ENCODE peak calls at places on chromosomes 13 and 19, in eight cellular contexts. S is uterus, V is glutamatergic neuron, I is cardiac muscle cell, H is cardiac fibroblast, U is AG04450, T is stomach, O is heart left ventricle. L is an unnamed sample.

GRCh38 chr19:35768082-35768421 is 7.3 kb upstream of the ARHGAP33 start:
- DNase-seq in S (no peak), V (no peak), I (no peak), H (no peak), U (no peak), T (no peak), O (no peak), L (no peak)

GRCh38 chr19:38006361-38007045 is 99.5 kb downstream of the SIPA1L3 start:
- DNase-seq in S (no peak), V (no peak), I (no peak), H (no peak), U (no peak), T (no peak), O (no peak), L (no peak)

GRCh38 chr19:4474504-4475136 is 2.5 kb downstream of the HDGFL2 start:
- DNase-seq in S (no peak), V (peak), I (peak), H (peak), U (no peak), T (no peak), O (no peak), L (peak)

GRCh38 chr19:33825556-33825955 is 28.9 kb downstream of the KCTD15 start:
- DNase-seq in S (no peak), V (no peak), I (no peak), H (no peak), U (no peak), T (no peak), O (no peak), L (no peak)

GRCh38 chr13:93037780-93038179 is 188.8 kb upstream of the GPC6 start:
- DNase-seq in S (no peak), V (no peak), I (no peak), H (no peak), U (no peak), T (no peak), O (no peak), L (no peak)

GRCh38 chr13:43021926-43022670 is 1.3 kb upstream of the DNAJC15 start:
- DNase-seq in S (peak), V (no peak), I (no peak), H (peak), U (no peak), T (no peak), O (no peak), L (no peak)

GRCh38 chr13:67023088-67023893 is 206.8 kb downstream of the PCDH9 start:
- DNase-seq in S (no peak), V (no peak), I (no peak), H (peak), U (peak), T (no peak), O (no peak), L (no peak)

GRCh38 chr13:109655611-109656010 is 130.8 kb downstream of the IRS2 start:
- DNase-seq in S (no peak), V (no peak), I (no peak), H (no peak), U (no peak), T (no peak), O (no peak), L (peak)

GRCh38 chr19:34838248-34838647 is 65.2 kb upstream of the ZNF599 start:
- DNase-seq in S (no peak), V (no peak), I (peak), H (peak), U (no peak), T (peak), O (no peak), L (no peak)

GRCh38 chr13:94674609-94675348 is 37.6 kb downstream of the SOX21 start:
- DNase-seq in S (no peak), V (peak), I (peak), H (peak), U (no peak), T (peak), O (no peak), L (peak)

GRCh38 chr19:3765121-3765520 is 2.6 kb downstream of the MRPL54 start:
- DNase-seq in S (no peak), V (no peak), I (no peak), H (no peak), U (no peak), T (no peak), O (no peak), L (no peak)

GRCh38 chr13:93227280-93227905 is 786 bp downstream of the GPC6 start:
- DNase-seq in S (no peak), V (peak), I (peak), H (peak), U (no peak), T (no peak), O (no peak), L (peak)

GRCh38 chr19:50933640-50934039 is 19.2 kb downstream of the KLK5 start:
- DNase-seq in S (no peak), V (no peak), I (no peak), H (peak), U (no peak), T (no peak), O (no peak), L (no peak)

GRCh38 chr19:31279436-31279765 is 69.8 kb downstream of the TSHZ3 start:
- DNase-seq in S (no peak), V (no peak), I (no peak), H (no peak), U (no peak), T (no peak), O (no peak), L (no peak)

GRCh38 chr13:71621152-71622124 is 245.6 kb downstream of the DACH1 start:
- DNase-seq in S (no peak), V (no peak), I (peak), H (no peak), U (no peak), T (no peak), O (no peak), L (peak)

GRCh38 chr19:46386151-46386550 is 27.2 kb downstream of the CCDC8 start:
- DNase-seq in S (no peak), V (no peak), I (no peak), H (no peak), U (no peak), T (no peak), O (no peak), L (no peak)

GRCh38 chr19:4516199-4516938 is 1.9 kb downstream of the PLIN4 start:
- DNase-seq in S (no peak), V (no peak), I (no peak), H (no peak), U (no peak), T (no peak), O (no peak), L (no peak)

GRCh38 chr13:24502567-24503375 is 9.8 kb downstream of the PARP4 start:
- DNase-seq in S (no peak), V (peak), I (no peak), H (peak), U (no peak), T (peak), O (peak), L (no peak)

GRCh38 chr13:21322304-21322965 is 136.7 kb downstream of the ZDHHC20 start:
- DNase-seq in S (no peak), V (peak), I (no peak), H (no peak), U (no peak), T (no peak), O (no peak), L (no peak)

GRCh38 chr13:52463526-52463925 is 8.2 kb downstream of the CKAP2 start:
- DNase-seq in S (no peak), V (no peak), I (no peak), H (no peak), U (no peak), T (no peak), O (no peak), L (no peak)

GRCh38 chr13:51453308-51453958 is 597 bp upstream of the INTS6 start:
- DNase-seq in S (peak), V (peak), I (no peak), H (no peak), U (no peak), T (no peak), O (peak), L (peak)

GRCh38 chr19:7792286-7792685 is 29.2 kb downstream of the CLEC4M start:
- DNase-seq in S (no peak), V (no peak), I (peak), H (peak), U (no peak), T (no peak), O (no peak), L (no peak)

GRCh38 chr19:31318790-31319189 is 30.4 kb downstream of the TSHZ3 start:
- DNase-seq in S (no peak), V (no peak), I (peak), H (no peak), U (no peak), T (no peak), O (no peak), L (no peak)

GRCh38 chr13:34571716-34572115 is 370.4 kb upstream of the NBEA start:
- DNase-seq in S (no peak), V (no peak), I (no peak), H (no peak), U (no peak), T (no peak), O (no peak), L (no peak)

GRCh38 chr19:10603873-10604459 is 16.9 kb upstream of the AP1M2 start:
- DNase-seq in S (no peak), V (no peak), I (no peak), H (peak), U (no peak), T (peak), O (no peak), L (no peak)

GRCh38 chr19:10575011-10575716 is 6.4 kb upstream of the CDKN2D start:
- DNase-seq in S (no peak), V (no peak), I (no peak), H (no peak), U (no peak), T (no peak), O (no peak), L (no peak)

GRCh38 chr13:46184277-46184699 is 2.3 kb upstream of the LCP1 start:
- DNase-seq in S (no peak), V (peak), I (peak), H (peak), U (no peak), T (peak), O (no peak), L (peak)

GRCh38 chr19:19554074-19555023 is 16.3 kb downstream of the CILP2 start:
- DNase-seq in S (no peak), V (peak), I (peak), H (peak), U (no peak), T (peak), O (no peak), L (no peak)

GRCh38 chr13:21675095-21676007 is 4.5 kb downstream of the FGF9 start:
- DNase-seq in S (no peak), V (peak), I (peak), H (no peak), U (no peak), T (peak), O (peak), L (no peak)

GRCh38 chr19:11580665-11581418 is 3.4 kb upstream of the ACP5 start:
- DNase-seq in S (no peak), V (no peak), I (no peak), H (peak), U (no peak), T (peak), O (no peak), L (no peak)

GRCh38 chr13:34162545-34162936 is 344.6 kb downstream of the RFC3 start:
- DNase-seq in S (no peak), V (no peak), I (no peak), H (peak), U (no peak), T (no peak), O (no peak), L (no peak)

GRCh38 chr19:46211201-46211881 is 18.2 kb upstream of the IGFL1 start:
- DNase-seq in S (no peak), V (no peak), I (peak), H (peak), U (no peak), T (peak), O (no peak), L (no peak)

GRCh38 chr19:38830039-38830733 is 1.4 kb downstream of the ECH1 start:
- DNase-seq in S (no peak), V (no peak), I (no peak), H (no peak), U (no peak), T (no peak), O (no peak), L (no peak)

GRCh38 chr13:64339373-64340063 is 2890.6 kb downstream of the PCDH9 start:
- DNase-seq in S (no peak), V (no peak), I (no peak), H (no peak), U (no peak), T (no peak), O (no peak), L (no peak)

GRCh38 chr19:48636859-48637448 is at the start of gene DBP:
- DNase-seq in S (no peak), V (peak), I (peak), H (no peak), U (no peak), T (peak), O (peak), L (peak)
- TF ChIP-seq CTCF in S (no peak), V (no peak), I (peak), H (peak), U (peak), T (no peak), O (no peak), L (no peak)

DNA sequence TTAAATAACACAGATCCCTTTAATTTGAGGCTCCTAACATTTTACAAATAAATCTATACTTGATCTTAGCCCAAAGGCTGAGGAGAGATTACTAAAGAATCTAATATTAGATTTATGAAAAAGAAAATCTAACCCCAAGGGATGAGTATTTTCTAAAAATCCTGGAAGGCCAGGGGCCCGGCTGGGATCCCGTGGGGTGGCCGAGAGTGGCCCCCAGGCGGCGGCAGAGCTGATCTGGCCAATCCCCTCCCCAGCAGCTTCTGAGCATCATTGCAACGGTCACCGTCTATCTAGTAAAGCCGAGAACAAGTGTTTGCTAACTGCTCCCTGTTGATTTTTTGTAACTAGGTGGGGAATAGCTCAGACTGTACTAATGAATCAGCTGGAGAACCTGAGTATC is 37.5 kb downstream of the ADPRHL1 start:
- DNase-seq in S (no peak), V (no peak), I (no peak), H (no peak), U (no peak), T (no peak), O (no peak), L (no peak)
- TF ChIP-seq CTCF in S (no peak), V (no peak), I (no peak), H (no peak), U (no peak), T (no peak), O (no peak), L (no peak)

DNA sequence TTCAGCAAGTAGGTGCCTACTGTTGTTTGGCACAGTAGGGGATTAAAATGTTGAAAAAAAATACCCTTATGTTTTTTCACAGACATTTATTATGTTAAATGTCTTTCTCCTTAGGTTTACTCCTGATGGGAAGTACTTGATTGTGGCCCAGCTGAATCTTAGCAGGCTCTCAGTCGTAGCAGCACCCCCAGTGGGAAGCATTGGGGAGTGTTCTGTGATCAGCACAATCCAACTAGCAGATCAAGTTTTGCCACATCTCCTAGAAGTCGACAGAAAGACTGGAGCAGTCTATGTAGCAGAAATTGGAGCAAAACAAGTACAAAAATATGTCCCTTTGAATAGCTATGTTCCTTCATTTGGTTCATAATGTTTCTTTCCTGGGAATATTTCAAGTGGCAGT is 9.3 kb downstream of the NHLRC3 start:
- DNase-seq in S (no peak), V (no peak), I (no peak), H (no peak), U (no peak), T (no peak), O (no peak), L (peak)
- TF ChIP-seq CTCF in S (no peak), V (no peak), I (no peak), H (no peak), U (peak), T (no peak), O (no peak), L (peak)

GRCh38 chr13:41075034-41075433 is 13.7 kb downstream of the WBP4 start:
- DNase-seq in S (no peak), V (no peak), I (peak), H (peak), U (no peak), T (no peak), O (no peak), L (peak)
- TF ChIP-seq CTCF in S (peak), V (peak), I (peak), H (peak), U (peak), T (peak), O (peak), L (peak)

GRCh38 chr13:87944038-87944437 is 272.9 kb downstream of the SLITRK5 start:
- DNase-seq in S (no peak), V (no peak), I (no peak), H (no peak), U (no peak), T (no peak), O (no peak), L (no peak)
- TF ChIP-seq CTCF in S (no peak), V (no peak), I (no peak), H (no peak), U (no peak), T (no peak), O (no peak), L (no peak)

L was measured in BE2C.